ENCODE peak calls at places on chromosomes 6 and 20, in six cellular contexts. R is WTC11, S is ascending aorta, C is ACHN, Z is transverse colon, Y is tibial nerve. M is an unnamed sample.
A peak's percentile ranks its signal among the peaks of the same experiment; 100 is the strongest.

GRCh38 chr20:20548527-20549266 is 163.7 kb downstream of the RALGAPA2 start:
- DNase-seq in R (no peak), S (no peak), C (no peak), Z (no peak), Y (no peak), M (peak; percentile 85)

GRCh38 chr20:22489614-22490286 is 94.6 kb downstream of the FOXA2 start:
- DNase-seq in R (no peak), S (no peak), C (no peak), Z (no peak), Y (no peak), M (no peak)

GRCh38 chr6:31114540-31114876 is at the start of gene PSORS1C1:
- DNase-seq in R (no peak), S (peak; percentile 58), C (peak; percentile 91), Z (peak; percentile 88), Y (peak; percentile 66), M (no peak)

GRCh38 chr20:54340667-54341081 is 132.8 kb downstream of the PFDN4 start:
- DNase-seq in R (no peak), S (no peak), C (no peak), Z (no peak), Y (no peak), M (no peak)

GRCh38 chr6:160697826-160698225 is 4.2 kb upstream of the PLG start:
- DNase-seq in R (no peak), S (no peak), C (no peak), Z (no peak), Y (no peak), M (no peak)

GRCh38 chr6:166473886-166474596 is 91.3 kb upstream of the MPC1 start:
- DNase-seq in R (no peak), S (no peak), C (no peak), Z (no peak), Y (no peak), M (no peak)

GRCh38 chr20:64247970-64248841 is 7.3 kb upstream of the PCMTD2 start:
- DNase-seq in R (no peak), S (no peak), C (no peak), Z (no peak), Y (no peak), M (no peak)

GRCh38 chr6:108165714-108166663 is at the start of gene NR2E1:
- DNase-seq in R (peak; percentile 71), S (no peak), C (peak; percentile 21), Z (no peak), Y (no peak), M (no peak)

M was measured in cerebellar nuclear complex.